ENCODE peak calls at places on chromosome 5, in four cellular contexts. One of them, this sample, is unnamed.
A peak's percentile ranks its signal among the peaks of the same experiment; 100 is the strongest.

GRCh38 chr5:179699640-179700298 is 1.0 kb downstream of the CANX start:
- DNase-seq in activated T-helper 1 cell treated with anti-CD3 and anti-CD28 coated beads, Interleukin-12 subunit alpha, Interleukin-12 subunit beta, Interleukin-2, Interleukin-4 antibody, amounts not matched to agents 30 ng/mL and 10 ng/mL and 1 ng/mL, durations not matched to agents 14 hours and 24 hours and 36 hours: peak; percentile 27
- DNase-seq in activated T-cell treated with anti-CD3 and anti-CD28 coated beads for 1 hour: no peak
- DNase-seq in activated CD8-positive, alpha-beta T cell treated with anti-CD3 and anti-CD28 coated beads for 36 hours: peak; percentile 70
- DNase-seq in this sample: no peak

GRCh38 chr5:36692791-36693763 is 86.7 kb downstream of the SLC1A3 start:
- DNase-seq in activated T-helper 1 cell treated with anti-CD3 and anti-CD28 coated beads, Interleukin-12 subunit alpha, Interleukin-12 subunit beta, Interleukin-2, Interleukin-4 antibody, amounts not matched to agents 30 ng/mL and 10 ng/mL and 1 ng/mL, durations not matched to agents 14 hours and 24 hours and 36 hours: no peak
- DNase-seq in activated CD8-positive, alpha-beta T cell treated with anti-CD3 and anti-CD28 coated beads for 36 hours: peak; percentile 70
- DNase-seq in activated T-cell treated with anti-CD3 and anti-CD28 coated beads for 1 hour: no peak
- DNase-seq in this sample: peak; percentile 51

GRCh38 chr5:172953776-172954189 is 5.4 kb upstream of the RPL26L1 start:
- DNase-seq in activated T-cell treated with anti-CD3 and anti-CD28 coated beads for 1 hour: no peak
- DNase-seq in activated T-helper 1 cell treated with anti-CD3 and anti-CD28 coated beads, Interleukin-12 subunit alpha, Interleukin-12 subunit beta, Interleukin-2, Interleukin-4 antibody, amounts not matched to agents 30 ng/mL and 10 ng/mL and 1 ng/mL, durations not matched to agents 14 hours and 24 hours and 36 hours: no peak
- DNase-seq in activated CD8-positive, alpha-beta T cell treated with anti-CD3 and anti-CD28 coated beads for 36 hours: no peak
- DNase-seq in this sample: no peak

GRCh38 chr5:180080670-180081280 is 9.2 kb upstream of the RNF130 start:
- DNase-seq in activated T-cell treated with anti-CD3 and anti-CD28 coated beads for 1 hour: peak; percentile 33
- DNase-seq in activated CD8-positive, alpha-beta T cell treated with anti-CD3 and anti-CD28 coated beads for 36 hours: peak; percentile 80
- DNase-seq in activated T-helper 1 cell treated with anti-CD3 and anti-CD28 coated beads, Interleukin-12 subunit alpha, Interleukin-12 subunit beta, Interleukin-2, Interleukin-4 antibody, amounts not matched to agents 30 ng/mL and 10 ng/mL and 1 ng/mL, durations not matched to agents 14 hours and 24 hours and 36 hours: no peak
- DNase-seq in this sample: no peak

GRCh38 chr5:3222924-3223323 is 372.7 kb upstream of the IRX1 start:
- DNase-seq in activated CD8-positive, alpha-beta T cell treated with anti-CD3 and anti-CD28 coated beads for 36 hours: no peak
- DNase-seq in activated T-cell treated with anti-CD3 and anti-CD28 coated beads for 1 hour: no peak
- DNase-seq in activated T-helper 1 cell treated with anti-CD3 and anti-CD28 coated beads, Interleukin-12 subunit alpha, Interleukin-12 subunit beta, Interleukin-2, Interleukin-4 antibody, amounts not matched to agents 30 ng/mL and 10 ng/mL and 1 ng/mL, durations not matched to agents 14 hours and 24 hours and 36 hours: no peak
- DNase-seq in this sample: no peak

GRCh38 chr5:101717729-101718128 is 578.4 kb downstream of the SLCO4C1 start:
- DNase-seq in activated T-cell treated with anti-CD3 and anti-CD28 coated beads for 1 hour: no peak
- DNase-seq in activated CD8-positive, alpha-beta T cell treated with anti-CD3 and anti-CD28 coated beads for 36 hours: no peak
- DNase-seq in activated T-helper 1 cell treated with anti-CD3 and anti-CD28 coated beads, Interleukin-12 subunit alpha, Interleukin-12 subunit beta, Interleukin-2, Interleukin-4 antibody, amounts not matched to agents 30 ng/mL and 10 ng/mL and 1 ng/mL, durations not matched to agents 14 hours and 24 hours and 36 hours: no peak
- DNase-seq in this sample: no peak

GRCh38 chr5:147898875-147899401 is 7.4 kb downstream of the C5orf46 start:
- DNase-seq in activated T-helper 1 cell treated with anti-CD3 and anti-CD28 coated beads, Interleukin-12 subunit alpha, Interleukin-12 subunit beta, Interleukin-2, Interleukin-4 antibody, amounts not matched to agents 30 ng/mL and 10 ng/mL and 1 ng/mL, durations not matched to agents 14 hours and 24 hours and 36 hours: no peak
- DNase-seq in activated CD8-positive, alpha-beta T cell treated with anti-CD3 and anti-CD28 coated beads for 36 hours: no peak
- DNase-seq in activated T-cell treated with anti-CD3 and anti-CD28 coated beads for 1 hour: no peak
- DNase-seq in this sample: no peak

GRCh38 chr5:2801602-2802525 is 50.4 kb upstream of the IRX2 start:
- DNase-seq in activated T-cell treated with anti-CD3 and anti-CD28 coated beads for 1 hour: no peak
- DNase-seq in activated CD8-positive, alpha-beta T cell treated with anti-CD3 and anti-CD28 coated beads for 36 hours: no peak
- DNase-seq in activated T-helper 1 cell treated with anti-CD3 and anti-CD28 coated beads, Interleukin-12 subunit alpha, Interleukin-12 subunit beta, Interleukin-2, Interleukin-4 antibody, amounts not matched to agents 30 ng/mL and 10 ng/mL and 1 ng/mL, durations not matched to agents 14 hours and 24 hours and 36 hours: no peak
- DNase-seq in this sample: no peak

GRCh38 chr5:150350524-150351344 is 6.8 kb upstream of the TCOF1 start:
- DNase-seq in activated T-helper 1 cell treated with anti-CD3 and anti-CD28 coated beads, Interleukin-12 subunit alpha, Interleukin-12 subunit beta, Interleukin-2, Interleukin-4 antibody, amounts not matched to agents 30 ng/mL and 10 ng/mL and 1 ng/mL, durations not matched to agents 14 hours and 24 hours and 36 hours: peak; percentile 33
- DNase-seq in activated CD8-positive, alpha-beta T cell treated with anti-CD3 and anti-CD28 coated beads for 36 hours: peak; percentile 82
- DNase-seq in activated T-cell treated with anti-CD3 and anti-CD28 coated beads for 1 hour: peak; percentile 16
- DNase-seq in this sample: peak; percentile 67

GRCh38 chr5:55004728-55005127 is 19.3 kb upstream of the GZMK start:
- DNase-seq in activated T-helper 1 cell treated with anti-CD3 and anti-CD28 coated beads, Interleukin-12 subunit alpha, Interleukin-12 subunit beta, Interleukin-2, Interleukin-4 antibody, amounts not matched to agents 30 ng/mL and 10 ng/mL and 1 ng/mL, durations not matched to agents 14 hours and 24 hours and 36 hours: no peak
- DNase-seq in activated T-cell treated with anti-CD3 and anti-CD28 coated beads for 1 hour: no peak
- DNase-seq in activated CD8-positive, alpha-beta T cell treated with anti-CD3 and anti-CD28 coated beads for 36 hours: no peak
- DNase-seq in this sample: no peak

GRCh38 chr5:76413746-76414145 is 10.7 kb downstream of the IQGAP2 start:
- DNase-seq in activated T-helper 1 cell treated with anti-CD3 and anti-CD28 coated beads, Interleukin-12 subunit alpha, Interleukin-12 subunit beta, Interleukin-2, Interleukin-4 antibody, amounts not matched to agents 30 ng/mL and 10 ng/mL and 1 ng/mL, durations not matched to agents 14 hours and 24 hours and 36 hours: no peak
- DNase-seq in activated T-cell treated with anti-CD3 and anti-CD28 coated beads for 1 hour: no peak
- DNase-seq in activated CD8-positive, alpha-beta T cell treated with anti-CD3 and anti-CD28 coated beads for 36 hours: no peak
- DNase-seq in this sample: no peak

GRCh38 chr5:176793736-176794135 is 16.6 kb upstream of the UNC5A start:
- DNase-seq in activated T-helper 1 cell treated with anti-CD3 and anti-CD28 coated beads, Interleukin-12 subunit alpha, Interleukin-12 subunit beta, Interleukin-2, Interleukin-4 antibody, amounts not matched to agents 30 ng/mL and 10 ng/mL and 1 ng/mL, durations not matched to agents 14 hours and 24 hours and 36 hours: no peak
- DNase-seq in activated CD8-positive, alpha-beta T cell treated with anti-CD3 and anti-CD28 coated beads for 36 hours: no peak
- DNase-seq in activated T-cell treated with anti-CD3 and anti-CD28 coated beads for 1 hour: no peak
- DNase-seq in this sample: no peak

GRCh38 chr5:4883388-4883787 is 256.7 kb upstream of the ADAMTS16 start:
- DNase-seq in activated T-helper 1 cell treated with anti-CD3 and anti-CD28 coated beads, Interleukin-12 subunit alpha, Interleukin-12 subunit beta, Interleukin-2, Interleukin-4 antibody, amounts not matched to agents 30 ng/mL and 10 ng/mL and 1 ng/mL, durations not matched to agents 14 hours and 24 hours and 36 hours: no peak
- DNase-seq in activated CD8-positive, alpha-beta T cell treated with anti-CD3 and anti-CD28 coated beads for 36 hours: no peak
- DNase-seq in activated T-cell treated with anti-CD3 and anti-CD28 coated beads for 1 hour: no peak
- DNase-seq in this sample: no peak

GRCh38 chr5:179132586-179133355 is 72.6 kb downstream of the ZNF354C start:
- DNase-seq in activated T-helper 1 cell treated with anti-CD3 and anti-CD28 coated beads, Interleukin-12 subunit alpha, Interleukin-12 subunit beta, Interleukin-2, Interleukin-4 antibody, amounts not matched to agents 30 ng/mL and 10 ng/mL and 1 ng/mL, durations not matched to agents 14 hours and 24 hours and 36 hours: no peak
- DNase-seq in activated CD8-positive, alpha-beta T cell treated with anti-CD3 and anti-CD28 coated beads for 36 hours: no peak
- DNase-seq in activated T-cell treated with anti-CD3 and anti-CD28 coated beads for 1 hour: no peak
- DNase-seq in this sample: no peak

GRCh38 chr5:43926923-43927322 is 323.9 kb downstream of the NNT start:
- DNase-seq in activated T-cell treated with anti-CD3 and anti-CD28 coated beads for 1 hour: no peak
- DNase-seq in activated CD8-positive, alpha-beta T cell treated with anti-CD3 and anti-CD28 coated beads for 36 hours: no peak
- DNase-seq in activated T-helper 1 cell treated with anti-CD3 and anti-CD28 coated beads, Interleukin-12 subunit alpha, Interleukin-12 subunit beta, Interleukin-2, Interleukin-4 antibody, amounts not matched to agents 30 ng/mL and 10 ng/mL and 1 ng/mL, durations not matched to agents 14 hours and 24 hours and 36 hours: no peak
- DNase-seq in this sample: no peak

GRCh38 chr5:39214912-39215709 is 4.3 kb downstream of the FYB1 start:
- DNase-seq in activated T-helper 1 cell treated with anti-CD3 and anti-CD28 coated beads, Interleukin-12 subunit alpha, Interleukin-12 subunit beta, Interleukin-2, Interleukin-4 antibody, amounts not matched to agents 30 ng/mL and 10 ng/mL and 1 ng/mL, durations not matched to agents 14 hours and 24 hours and 36 hours: no peak
- DNase-seq in activated T-cell treated with anti-CD3 and anti-CD28 coated beads for 1 hour: no peak
- DNase-seq in activated CD8-positive, alpha-beta T cell treated with anti-CD3 and anti-CD28 coated beads for 36 hours: peak; percentile 72
- DNase-seq in this sample: no peak

GRCh38 chr5:151240891-151241290 is 12.1 kb upstream of the GM2A start:
- DNase-seq in activated T-cell treated with anti-CD3 and anti-CD28 coated beads for 1 hour: no peak
- DNase-seq in activated T-helper 1 cell treated with anti-CD3 and anti-CD28 coated beads, Interleukin-12 subunit alpha, Interleukin-12 subunit beta, Interleukin-2, Interleukin-4 antibody, amounts not matched to agents 30 ng/mL and 10 ng/mL and 1 ng/mL, durations not matched to agents 14 hours and 24 hours and 36 hours: no peak
- DNase-seq in activated CD8-positive, alpha-beta T cell treated with anti-CD3 and anti-CD28 coated beads for 36 hours: no peak
- DNase-seq in this sample: no peak

GRCh38 chr5:42656661-42657035 is 100.0 kb upstream of the CCDC152 start:
- DNase-seq in activated T-helper 1 cell treated with anti-CD3 and anti-CD28 coated beads, Interleukin-12 subunit alpha, Interleukin-12 subunit beta, Interleukin-2, Interleukin-4 antibody, amounts not matched to agents 30 ng/mL and 10 ng/mL and 1 ng/mL, durations not matched to agents 14 hours and 24 hours and 36 hours: no peak
- DNase-seq in activated T-cell treated with anti-CD3 and anti-CD28 coated beads for 1 hour: no peak
- DNase-seq in activated CD8-positive, alpha-beta T cell treated with anti-CD3 and anti-CD28 coated beads for 36 hours: no peak
- DNase-seq in this sample: no peak

GRCh38 chr5:81768960-81769452 is 18.1 kb upstream of the SSBP2 start:
- DNase-seq in activated T-cell treated with anti-CD3 and anti-CD28 coated beads for 1 hour: no peak
- DNase-seq in activated T-helper 1 cell treated with anti-CD3 and anti-CD28 coated beads, Interleukin-12 subunit alpha, Interleukin-12 subunit beta, Interleukin-2, Interleukin-4 antibody, amounts not matched to agents 30 ng/mL and 10 ng/mL and 1 ng/mL, durations not matched to agents 14 hours and 24 hours and 36 hours: no peak
- DNase-seq in activated CD8-positive, alpha-beta T cell treated with anti-CD3 and anti-CD28 coated beads for 36 hours: no peak
- DNase-seq in this sample: no peak

GRCh38 chr5:54091416-54092130 is 218.8 kb downstream of the ARL15 start:
- DNase-seq in activated T-helper 1 cell treated with anti-CD3 and anti-CD28 coated beads, Interleukin-12 subunit alpha, Interleukin-12 subunit beta, Interleukin-2, Interleukin-4 antibody, amounts not matched to agents 30 ng/mL and 10 ng/mL and 1 ng/mL, durations not matched to agents 14 hours and 24 hours and 36 hours: no peak
- DNase-seq in activated T-cell treated with anti-CD3 and anti-CD28 coated beads for 1 hour: no peak
- DNase-seq in activated CD8-positive, alpha-beta T cell treated with anti-CD3 and anti-CD28 coated beads for 36 hours: no peak
- DNase-seq in this sample: no peak

GRCh38 chr5:5671823-5672222 is 249.3 kb downstream of the ICE1 start:
- DNase-seq in activated T-helper 1 cell treated with anti-CD3 and anti-CD28 coated beads, Interleukin-12 subunit alpha, Interleukin-12 subunit beta, Interleukin-2, Interleukin-4 antibody, amounts not matched to agents 30 ng/mL and 10 ng/mL and 1 ng/mL, durations not matched to agents 14 hours and 24 hours and 36 hours: no peak
- DNase-seq in activated CD8-positive, alpha-beta T cell treated with anti-CD3 and anti-CD28 coated beads for 36 hours: no peak
- DNase-seq in activated T-cell treated with anti-CD3 and anti-CD28 coated beads for 1 hour: no peak
- DNase-seq in this sample: no peak

GRCh38 chr5:31986101-31986500 is 188.0 kb downstream of the GOLPH3 start:
- DNase-seq in activated T-helper 1 cell treated with anti-CD3 and anti-CD28 coated beads, Interleukin-12 subunit alpha, Interleukin-12 subunit beta, Interleukin-2, Interleukin-4 antibody, amounts not matched to agents 30 ng/mL and 10 ng/mL and 1 ng/mL, durations not matched to agents 14 hours and 24 hours and 36 hours: no peak
- DNase-seq in activated CD8-positive, alpha-beta T cell treated with anti-CD3 and anti-CD28 coated beads for 36 hours: no peak
- DNase-seq in activated T-cell treated with anti-CD3 and anti-CD28 coated beads for 1 hour: no peak
- DNase-seq in this sample: no peak